ENCODE peak calls at places on chromosomes 7 and 10, in six cellular contexts. H is hepatocyte, U is H9, X is PC-3, C is neural progenitor cell, P is DND-41. L is an unnamed sample.

GRCh38 chr10:100442548-100442947 is 20.3 kb upstream of the WNT8B start:
- DNase-seq in C (no peak), X (peak; percentile 24), U (no peak), H (no peak), P (no peak), L (no peak)

GRCh38 chr10:87927091-87927490 is 63.7 kb downstream of the PTEN start:
- DNase-seq in U (no peak), X (no peak), P (no peak), C (no peak), H (no peak), L (no peak)

GRCh38 chr7:77931841-77932240 is 133.3 kb downstream of the PHTF2 start:
- DNase-seq in X (no peak), U (no peak), P (no peak), H (no peak), C (no peak), L (no peak)

GRCh38 chr10:124315599-124316270 is 103.0 kb downstream of the OAT start:
- DNase-seq in C (no peak), H (no peak), P (no peak), X (no peak), U (no peak), L (no peak)

GRCh38 chr7:69620063-69620462 is 21.8 kb downstream of the AUTS2 start:
- DNase-seq in U (no peak), C (no peak), P (no peak), H (no peak), X (no peak), L (peak; percentile 13)

GRCh38 chr10:77264107-77264506 is 373.5 kb downstream of the KCNMA1 start:
- DNase-seq in X (peak; percentile 65), P (peak; percentile 80), U (no peak), C (no peak), H (no peak), L (peak; percentile 63)

GRCh38 chr10:82176571-82176970 is 301.6 kb downstream of the NRG3 start:
- DNase-seq in X (no peak), P (no peak), H (no peak), U (no peak), C (no peak), L (no peak)

GRCh38 chr10:48249004-48249762 is 25.3 kb downstream of the FRMPD2 start:
- DNase-seq in U (peak; percentile 19), C (no peak), P (no peak), H (no peak), X (no peak), L (no peak)

GRCh38 chr7:107815254-107815882 is 12.3 kb upstream of the SLC26A3 start:
- DNase-seq in X (no peak), P (no peak), U (no peak), C (no peak), H (no peak), L (no peak)

GRCh38 chr10:32982293-32982709 is 24.3 kb upstream of the ITGB1 start:
- DNase-seq in U (no peak), X (peak; percentile 98), P (no peak), H (peak; percentile 19), C (no peak), L (no peak)

GRCh38 chr10:102450374-102451104 is 804 bp downstream of the C10orf95 start:
- DNase-seq in U (peak; percentile 81), X (peak; percentile 82), P (peak; percentile 87), C (peak; percentile 82), H (peak; percentile 89), L (peak; percentile 92)

GRCh38 chr7:47498229-47499056 is 83.5 kb downstream of the TNS3 start:
- DNase-seq in C (no peak), H (no peak), U (no peak), P (no peak), X (no peak), L (peak; percentile 56)

GRCh38 chr10:93417264-93417663 is 64.9 kb downstream of the MYOF start:
- DNase-seq in C (no peak), X (no peak), H (no peak), U (no peak), P (no peak), L (no peak)

GRCh38 chr10:70918851-70919530 is 30.6 kb upstream of the PCBD1 start:
- DNase-seq in P (peak; percentile 12), C (no peak), U (no peak), H (peak; percentile 42), X (no peak), L (peak; percentile 25)

GRCh38 chr7:27142562-27143021 is 889 bp downstream of the HOXA5 start:
- DNase-seq in U (no peak), P (no peak), H (no peak), C (no peak), X (no peak), L (no peak)

GRCh38 chr10:112996462-112996861 is 46.4 kb downstream of the TCF7L2 start:
- DNase-seq in P (no peak), H (no peak), X (no peak), C (no peak), U (no peak), L (no peak)

GRCh38 chr7:118590107-118590506 is 365.6 kb downstream of the ANKRD7 start:
- DNase-seq in H (peak; percentile 29), P (peak; percentile 33), X (peak; percentile 12), C (peak; percentile 41), U (peak; percentile 43), L (peak; percentile 49)

GRCh38 chr7:155744931-155745683 is 67.2 kb downstream of the SHH start:
- DNase-seq in X (no peak), P (peak; percentile 79), C (no peak), H (no peak), U (no peak), L (no peak)

GRCh38 chr7:155749578-155749977 is 62.7 kb downstream of the SHH start:
- DNase-seq in U (no peak), P (no peak), H (no peak), X (no peak), C (no peak), L (no peak)

GRCh38 chr7:155743197-155743596 is 69.1 kb downstream of the SHH start:
- DNase-seq in P (no peak), H (no peak), U (no peak), C (no peak), X (no peak), L (no peak)

GRCh38 chr7:155745737-155746136 is 66.5 kb downstream of the SHH start:
- DNase-seq in U (no peak), X (no peak), C (no peak), P (no peak), H (no peak), L (no peak)

DNA sequence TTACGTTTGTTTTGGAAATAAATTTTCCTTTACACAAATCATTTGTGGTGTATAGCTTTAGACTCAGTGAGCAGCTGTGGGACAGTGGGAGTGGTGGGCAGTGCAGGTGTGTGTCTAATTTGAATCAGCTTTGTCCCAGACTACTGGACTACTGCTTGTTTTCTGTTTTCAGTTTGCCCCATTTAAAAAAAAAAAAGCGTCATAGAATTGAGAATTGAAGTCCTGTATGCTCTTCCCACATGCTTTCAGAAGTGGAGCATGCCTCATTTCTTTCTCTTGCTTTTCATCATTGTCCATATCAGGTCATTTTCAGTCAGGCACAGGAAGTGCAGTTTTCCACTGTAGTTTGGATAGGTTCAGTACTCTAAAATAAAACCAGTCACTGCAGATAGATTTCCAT is 66.1 kb downstream of the SHH start:
- DNase-seq in P (no peak), U (no peak), X (no peak), H (no peak), C (no peak), L (peak; percentile 71)
- H3K4me2 ChIP-seq in P (peak overlapping the region; percentile 65), U (no peak overlapping the region), X (no peak overlapping the region), H (no peak overlapping the region), C (no peak overlapping the region), L (peak overlapping the region; percentile 45)

DNA sequence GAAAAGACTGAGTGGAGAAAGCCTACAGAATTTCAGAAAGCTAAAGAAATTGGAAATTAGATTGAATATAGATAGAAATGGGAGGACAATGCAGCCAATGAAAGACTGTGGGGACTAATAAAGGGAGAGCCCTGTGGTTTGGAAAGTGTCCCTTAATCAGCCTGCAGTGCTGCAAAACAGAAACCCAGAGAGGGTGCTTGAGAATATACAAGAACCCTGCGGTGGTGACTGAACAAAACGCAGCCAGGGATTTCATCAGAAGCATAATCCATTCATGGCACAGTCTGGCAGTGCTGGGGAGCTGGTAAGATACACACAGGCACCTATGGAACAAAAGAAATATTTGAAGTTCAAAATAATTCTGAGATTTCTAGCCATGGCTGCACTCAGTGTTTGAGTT is 19.1 kb downstream of the CEP41 start:
- DNase-seq in U (no peak), C (peak; percentile 48), H (no peak), P (no peak), X (no peak), L (peak; percentile 36)
- H3K4me2 ChIP-seq in U (no peak overlapping the region), C (peak overlapping the region; percentile 38), H (peak overlapping the region; percentile 57), P (no peak overlapping the region), X (no peak overlapping the region), L (peak overlapping the region; percentile 2)

DNA sequence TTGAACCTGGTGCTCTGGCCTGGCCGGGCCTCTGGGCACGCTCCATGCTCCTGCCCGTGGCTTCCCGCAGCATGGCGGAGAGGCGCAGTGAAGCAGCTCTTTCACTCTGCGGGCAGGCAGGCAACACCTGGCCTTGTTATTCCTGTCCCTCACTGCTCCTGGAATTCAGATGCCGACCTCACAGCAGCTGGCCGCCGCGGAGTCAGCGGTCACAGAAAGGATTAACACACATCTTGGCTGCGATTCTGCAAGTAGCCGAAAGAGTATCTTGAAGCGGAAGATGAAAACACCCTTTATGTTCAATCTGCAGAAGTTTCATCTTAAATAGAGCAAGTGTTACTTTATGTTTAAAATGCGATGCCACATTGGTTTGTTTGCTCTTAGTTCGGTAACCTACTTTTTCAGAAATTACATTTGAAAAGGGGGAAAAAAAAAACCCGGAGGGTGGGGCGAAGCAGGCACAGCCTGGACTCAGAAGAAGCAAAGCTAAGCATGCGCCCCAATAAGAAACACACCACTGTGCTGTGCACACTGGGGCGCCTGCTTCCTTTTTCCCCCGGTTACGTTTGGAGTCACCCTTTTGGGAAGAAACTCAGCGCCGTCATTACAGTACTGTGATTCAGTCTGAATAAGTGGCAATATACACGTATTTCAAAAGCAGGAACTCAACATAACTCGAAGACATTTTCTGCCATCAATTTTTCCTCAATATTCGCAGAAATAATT is 42.3 kb downstream of the BRI3 start:
- DNase-seq in X (no peak), C (peak; percentile 82), P (no peak), U (peak; percentile 84), H (no peak), L (no peak)
- H3K4me2 ChIP-seq in X (no peak overlapping the region), C (peak overlapping the region; percentile 72), P (no peak overlapping the region), U (no peak overlapping the region), H (peak overlapping the region; percentile 17), L (no peak overlapping the region)

GRCh38 chr7:33814958-33815735 is 90.2 kb upstream of the BMPER start:
- DNase-seq in P (no peak), C (no peak), U (no peak), X (no peak), H (no peak), L (no peak)

GRCh38 chr7:33816106-33816505 is 89.2 kb upstream of the BMPER start:
- DNase-seq in U (no peak), P (no peak), H (no peak), C (no peak), X (no peak), L (peak; percentile 20)

GRCh38 chr7:33809218-33809617 is 96.1 kb upstream of the BMPER start:
- DNase-seq in U (no peak), H (no peak), X (no peak), C (no peak), P (no peak), L (no peak)

GRCh38 chr7:33813331-33813730 is 92.0 kb upstream of the BMPER start:
- DNase-seq in C (no peak), H (no peak), P (no peak), U (no peak), X (no peak), L (no peak)

DNA sequence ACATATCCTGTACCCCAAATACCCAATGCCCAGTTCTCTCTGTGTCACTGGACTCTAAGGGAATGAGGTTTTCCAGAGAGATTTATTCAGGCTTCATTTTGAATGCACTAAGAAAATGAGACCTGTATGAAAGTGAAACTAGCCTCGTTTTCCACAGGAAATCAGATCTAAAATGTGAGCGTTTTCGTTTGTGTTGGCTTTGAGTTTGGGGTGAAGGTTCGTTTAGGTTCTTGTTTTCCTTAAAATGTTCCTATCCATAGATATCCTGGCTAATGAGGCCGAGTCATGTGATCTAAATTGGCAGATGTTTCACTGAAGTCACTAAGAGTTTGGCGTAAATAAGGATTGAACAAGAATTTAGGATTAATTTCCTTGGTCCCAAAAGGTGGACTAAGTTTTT is 90.9 kb upstream of the BMPER start:
- DNase-seq in C (no peak), X (no peak), H (no peak), P (no peak), U (no peak), L (peak; percentile 16)
- H3K4me2 ChIP-seq in C (no peak overlapping the region), X (peak overlapping the region; percentile 69), H (no peak overlapping the region), P (peak overlapping the region; percentile 27), U (no peak overlapping the region), L (peak overlapping the region; percentile 8)